ENCODE peak calls at places on chromosomes 12 and 14, in seven cellular contexts. One of them, this sample, is unnamed.

GRCh38 chr12:47717046-47717442 is 8.2 kb downstream of the ENDOU start:
- DNase-seq in tibial artery: no peak
- DNase-seq in H1: no peak
- DNase-seq in GM12865: no peak
- DNase-seq in bronchial epithelial cell: no peak
- DNase-seq in cardiac fibroblast: no peak
- DNase-seq in AG04449: no peak
- DNase-seq in this sample: no peak

GRCh38 chr14:93073833-93074769 is 41.6 kb downstream of the ITPK1 start:
- DNase-seq in tibial artery: peak; percentile 44
- DNase-seq in H1: no peak
- DNase-seq in GM12865: peak; percentile 35
- DNase-seq in bronchial epithelial cell: peak; percentile 32
- DNase-seq in cardiac fibroblast: peak; percentile 67
- DNase-seq in AG04449: no peak
- DNase-seq in this sample: no peak

GRCh38 chr14:74134484-74134883 is 49.7 kb downstream of the LIN52 start:
- DNase-seq in tibial artery: no peak
- DNase-seq in H1: no peak
- DNase-seq in GM12865: peak; percentile 2
- DNase-seq in bronchial epithelial cell: no peak
- DNase-seq in cardiac fibroblast: no peak
- DNase-seq in AG04449: no peak
- DNase-seq in this sample: no peak

GRCh38 chr14:68458840-68459469 is 333.9 kb downstream of the ZFP36L1 start:
- DNase-seq in tibial artery: peak; percentile 73
- DNase-seq in H1: no peak
- DNase-seq in GM12865: no peak
- DNase-seq in bronchial epithelial cell: peak; percentile 95
- DNase-seq in cardiac fibroblast: peak; percentile 54
- DNase-seq in AG04449: no peak
- DNase-seq in this sample: peak; percentile 83

GRCh38 chr12:100717733-100718067 is 76.9 kb upstream of the ANO4 start:
- DNase-seq in tibial artery: no peak
- DNase-seq in H1: no peak
- DNase-seq in GM12865: no peak
- DNase-seq in bronchial epithelial cell: no peak
- DNase-seq in cardiac fibroblast: no peak
- DNase-seq in AG04449: no peak
- DNase-seq in this sample: no peak

GRCh38 chr12:67937822-67938221 is 51.4 kb upstream of the IFNG-AS1 start:
- DNase-seq in tibial artery: no peak
- DNase-seq in H1: no peak
- DNase-seq in GM12865: peak; percentile 25
- DNase-seq in bronchial epithelial cell: no peak
- DNase-seq in cardiac fibroblast: no peak
- DNase-seq in AG04449: no peak
- DNase-seq in this sample: no peak

GRCh38 chr14:102777711-102778615 is 714 bp downstream of the TRAF3 start:
- DNase-seq in tibial artery: no peak
- DNase-seq in H1: no peak
- DNase-seq in GM12865: peak; percentile 61
- DNase-seq in bronchial epithelial cell: peak; percentile 22
- DNase-seq in cardiac fibroblast: peak; percentile 47
- DNase-seq in AG04449: no peak
- DNase-seq in this sample: peak; percentile 13

GRCh38 chr14:56219666-56220413 is 101.6 kb downstream of the PELI2 start:
- DNase-seq in tibial artery: no peak
- DNase-seq in H1: no peak
- DNase-seq in GM12865: no peak
- DNase-seq in bronchial epithelial cell: no peak
- DNase-seq in cardiac fibroblast: peak; percentile 36
- DNase-seq in AG04449: no peak
- DNase-seq in this sample: peak; percentile 64

GRCh38 chr12:110641512-110641911 is 27.6 kb downstream of the TCTN1 start:
- DNase-seq in tibial artery: no peak
- DNase-seq in H1: no peak
- DNase-seq in GM12865: no peak
- DNase-seq in bronchial epithelial cell: no peak
- DNase-seq in cardiac fibroblast: peak; percentile 53
- DNase-seq in AG04449: no peak
- DNase-seq in this sample: no peak

GRCh38 chr12:12992418-12993175 is 7.5 kb downstream of the HEBP1 start:
- DNase-seq in tibial artery: peak; percentile 66
- DNase-seq in H1: no peak
- DNase-seq in GM12865: no peak
- DNase-seq in bronchial epithelial cell: peak; percentile 90
- DNase-seq in cardiac fibroblast: peak; percentile 97
- DNase-seq in AG04449: peak; percentile 90
- DNase-seq in this sample: peak; percentile 43

GRCh38 chr12:19643635-19644034 is 204.3 kb downstream of the AEBP2 start:
- DNase-seq in tibial artery: no peak
- DNase-seq in H1: no peak
- DNase-seq in GM12865: no peak
- DNase-seq in bronchial epithelial cell: peak; percentile 57
- DNase-seq in cardiac fibroblast: peak; percentile 81
- DNase-seq in AG04449: no peak
- DNase-seq in this sample: no peak

GRCh38 chr12:66823857-66824570 is 145.1 kb upstream of the GRIP1 start:
- DNase-seq in tibial artery: no peak
- DNase-seq in H1: no peak
- DNase-seq in GM12865: no peak
- DNase-seq in bronchial epithelial cell: peak; percentile 93
- DNase-seq in cardiac fibroblast: no peak
- DNase-seq in AG04449: no peak
- DNase-seq in this sample: no peak

DNA sequence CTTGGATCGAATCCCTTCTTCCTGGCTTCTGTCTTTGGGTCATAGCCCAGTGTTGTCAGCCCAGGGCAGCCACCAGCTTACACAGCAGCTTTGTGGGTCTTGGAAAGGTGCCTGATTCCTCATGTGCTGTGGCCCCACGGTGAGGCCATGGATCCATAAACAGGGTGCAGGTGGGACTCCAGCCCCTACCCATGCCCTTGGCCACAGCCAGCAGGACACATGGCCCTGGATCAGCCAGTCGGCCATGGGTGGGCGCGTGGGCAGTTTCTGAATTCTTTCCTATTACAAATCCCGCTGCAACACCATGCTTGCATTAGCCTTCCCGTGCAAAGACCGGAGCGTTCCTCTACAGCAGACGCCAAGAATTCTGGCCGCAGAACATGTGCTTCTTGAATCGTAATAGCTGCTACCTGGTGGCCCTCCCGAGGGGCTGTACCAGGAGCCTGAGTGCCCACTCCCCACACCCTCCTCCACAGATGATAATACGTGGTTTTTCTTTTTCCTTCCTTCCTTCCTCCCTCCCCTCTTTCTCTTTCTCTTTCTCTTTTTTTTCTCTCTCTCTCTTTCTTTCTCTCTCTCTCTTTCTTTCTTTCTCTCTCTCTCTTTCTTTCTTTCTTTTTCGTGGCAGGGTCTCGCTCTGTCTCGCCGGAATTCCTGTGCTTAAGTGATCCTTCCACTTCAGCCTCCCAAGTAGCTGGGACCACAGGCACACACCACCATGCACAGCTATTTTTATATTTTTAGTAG is 2.9 kb upstream of the MMP17 start:
- DNase-seq in tibial artery: no peak
- DNase-seq in H1: no peak
- DNase-seq in GM12865: no peak
- DNase-seq in bronchial epithelial cell: no peak
- DNase-seq in cardiac fibroblast: peak; percentile 29
- DNase-seq in AG04449: no peak
- DNase-seq in this sample: peak; percentile 53
- H3K4me3 ChIP-seq in tibial artery: no peak overlapping the region
- H3K4me3 ChIP-seq in H1: no peak overlapping the region
- H3K4me3 ChIP-seq in GM12865: no peak overlapping the region
- H3K4me3 ChIP-seq in bronchial epithelial cell: no peak overlapping the region
- H3K4me3 ChIP-seq in cardiac fibroblast: no peak overlapping the region
- H3K4me3 ChIP-seq in AG04449: no peak overlapping the region
- H3K4me3 ChIP-seq in this sample: no peak overlapping the region

GRCh38 chr12:48980953-48981756 is 3.0 kb downstream of the WNT1 start:
- DNase-seq in tibial artery: no peak
- DNase-seq in H1: no peak
- DNase-seq in GM12865: no peak
- DNase-seq in bronchial epithelial cell: no peak
- DNase-seq in cardiac fibroblast: no peak
- DNase-seq in AG04449: no peak
- DNase-seq in this sample: no peak
- TF ChIP-seq CTCF in tibial artery: no peak
- TF ChIP-seq CTCF in H1: peak; percentile 40
- TF ChIP-seq CTCF in GM12865: no peak
- TF ChIP-seq CTCF in bronchial epithelial cell: peak; percentile 2
- TF ChIP-seq CTCF in cardiac fibroblast: peak; percentile 17
- TF ChIP-seq CTCF in AG04449: no peak
- TF ChIP-seq CTCF in this sample: peak; percentile 6

GRCh38 chr14:65257405-65257804 is 155.1 kb upstream of the MAX start:
- DNase-seq in tibial artery: no peak
- DNase-seq in H1: no peak
- DNase-seq in GM12865: no peak
- DNase-seq in bronchial epithelial cell: no peak
- DNase-seq in cardiac fibroblast: no peak
- DNase-seq in AG04449: no peak
- DNase-seq in this sample: no peak
- H3K4me3 ChIP-seq in tibial artery: no peak overlapping the region
- H3K4me3 ChIP-seq in H1: no peak overlapping the region
- H3K4me3 ChIP-seq in GM12865: no peak overlapping the region
- H3K4me3 ChIP-seq in bronchial epithelial cell: no peak overlapping the region
- H3K4me3 ChIP-seq in cardiac fibroblast: no peak overlapping the region
- H3K4me3 ChIP-seq in AG04449: no peak overlapping the region
- H3K4me3 ChIP-seq in this sample: no peak overlapping the region

DNA sequence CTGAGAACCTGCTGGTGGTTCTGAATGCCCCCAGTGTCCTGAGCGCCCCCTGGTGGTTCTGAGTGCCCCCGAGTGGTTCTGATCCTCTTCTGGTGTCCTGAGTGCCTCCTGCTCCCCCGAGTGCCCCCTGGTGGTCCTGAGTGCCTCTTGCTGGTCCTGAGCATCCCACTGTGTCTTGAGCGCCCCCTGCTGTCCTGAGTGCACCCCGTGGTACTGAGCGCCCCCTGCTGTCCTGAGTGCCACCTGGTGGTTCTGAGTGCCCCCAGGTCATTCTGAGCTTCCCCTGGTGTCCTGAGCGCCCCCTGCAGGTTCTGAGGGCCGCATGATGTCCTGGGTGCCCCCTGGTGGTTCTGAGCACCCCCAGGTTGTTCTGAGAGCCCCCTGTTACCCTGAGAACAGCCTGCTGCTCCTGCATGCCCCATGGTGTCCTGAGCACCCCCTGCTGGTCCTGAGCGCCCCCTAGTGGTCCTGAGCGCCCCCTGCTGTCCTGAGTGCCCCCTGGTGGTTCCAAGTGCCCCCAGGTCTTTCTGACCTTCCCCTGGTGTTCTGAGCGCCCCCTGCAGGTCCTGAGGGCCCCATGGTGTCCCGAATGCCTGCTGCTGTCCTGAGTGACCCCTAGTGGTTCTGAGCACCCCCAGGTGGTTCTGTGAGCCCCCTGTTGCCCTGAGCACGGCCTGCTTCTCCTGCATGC is 1165.4 kb downstream of the TMEM121 start:
- DNase-seq in tibial artery: no peak
- DNase-seq in H1: peak; percentile 39
- DNase-seq in GM12865: peak; percentile 91
- DNase-seq in bronchial epithelial cell: no peak
- DNase-seq in cardiac fibroblast: no peak
- DNase-seq in AG04449: no peak
- DNase-seq in this sample: peak; percentile 36
- TF ChIP-seq CTCF in tibial artery: no peak
- TF ChIP-seq CTCF in H1: peak; percentile 87
- TF ChIP-seq CTCF in GM12865: peak; percentile 97
- TF ChIP-seq CTCF in bronchial epithelial cell: peak; percentile 21
- TF ChIP-seq CTCF in cardiac fibroblast: peak; percentile 21
- TF ChIP-seq CTCF in AG04449: peak; percentile 8
- TF ChIP-seq CTCF in this sample: no peak

DNA sequence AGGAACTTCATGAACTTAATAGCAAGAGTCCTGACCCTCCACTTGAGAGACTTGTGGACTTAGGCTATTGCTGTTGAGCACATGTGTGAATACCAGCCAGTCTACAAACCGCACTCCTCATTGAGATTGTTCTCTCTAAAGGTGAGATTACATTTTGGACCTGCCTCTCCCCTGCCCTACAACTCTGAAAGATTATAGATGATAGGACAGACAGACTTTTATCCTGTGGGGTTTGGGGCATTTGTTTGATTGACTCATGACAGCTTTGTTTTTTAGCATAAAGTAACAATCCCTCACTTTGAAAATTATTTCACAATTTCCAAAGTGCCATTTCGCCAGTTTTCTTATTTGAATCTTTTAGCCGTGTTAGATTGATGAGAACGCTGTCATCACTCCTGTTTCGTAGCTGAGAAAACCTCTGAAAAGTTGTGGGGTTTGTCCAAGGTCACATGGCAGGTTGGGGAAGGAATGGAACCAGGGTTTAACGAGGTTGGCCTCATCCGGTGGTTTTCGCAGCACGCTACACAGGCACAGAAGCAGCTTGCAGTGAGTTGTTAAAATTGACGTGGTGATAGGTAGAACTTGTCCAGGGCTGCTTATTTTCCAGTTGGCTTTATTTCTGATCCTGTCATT is 836 bp downstream of the EVL start:
- DNase-seq in tibial artery: no peak
- DNase-seq in H1: no peak
- DNase-seq in GM12865: peak; percentile 95
- DNase-seq in bronchial epithelial cell: no peak
- DNase-seq in cardiac fibroblast: peak; percentile 24
- DNase-seq in AG04449: no peak
- DNase-seq in this sample: no peak
- H3K4me3 ChIP-seq in tibial artery: no peak overlapping the region
- H3K4me3 ChIP-seq in H1: no peak overlapping the region
- H3K4me3 ChIP-seq in GM12865: peak overlapping the region; percentile 68
- H3K4me3 ChIP-seq in bronchial epithelial cell: no peak overlapping the region
- H3K4me3 ChIP-seq in cardiac fibroblast: no peak overlapping the region
- H3K4me3 ChIP-seq in AG04449: no peak overlapping the region
- H3K4me3 ChIP-seq in this sample: no peak overlapping the region

GRCh38 chr14:32070282-32070681 is 6.8 kb upstream of the ARHGAP5 start:
- DNase-seq in tibial artery: no peak
- DNase-seq in H1: no peak
- DNase-seq in GM12865: no peak
- DNase-seq in bronchial epithelial cell: no peak
- DNase-seq in cardiac fibroblast: no peak
- DNase-seq in AG04449: no peak
- DNase-seq in this sample: no peak

GRCh38 chr14:32074887-32075572 is 2.1 kb upstream of the ARHGAP5 start:
- DNase-seq in tibial artery: no peak
- DNase-seq in H1: no peak
- DNase-seq in GM12865: no peak
- DNase-seq in bronchial epithelial cell: no peak
- DNase-seq in cardiac fibroblast: no peak
- DNase-seq in AG04449: no peak
- DNase-seq in this sample: no peak

GRCh38 chr14:32073537-32074189 is 3.4 kb upstream of the ARHGAP5 start:
- DNase-seq in tibial artery: peak; percentile 31
- DNase-seq in H1: no peak
- DNase-seq in GM12865: peak; percentile 86
- DNase-seq in bronchial epithelial cell: peak; percentile 83
- DNase-seq in cardiac fibroblast: peak; percentile 91
- DNase-seq in AG04449: no peak
- DNase-seq in this sample: peak; percentile 73

GRCh38 chr14:32075636-32076277 is 1.3 kb upstream of the ARHGAP5 start:
- DNase-seq in tibial artery: peak; percentile 59
- DNase-seq in H1: no peak
- DNase-seq in GM12865: peak; percentile 22
- DNase-seq in bronchial epithelial cell: no peak
- DNase-seq in cardiac fibroblast: peak; percentile 25
- DNase-seq in AG04449: no peak
- DNase-seq in this sample: peak; percentile 16

GRCh38 chr14:32072701-32073100 is 4.4 kb upstream of the ARHGAP5 start:
- DNase-seq in tibial artery: no peak
- DNase-seq in H1: no peak
- DNase-seq in GM12865: no peak
- DNase-seq in bronchial epithelial cell: no peak
- DNase-seq in cardiac fibroblast: no peak
- DNase-seq in AG04449: no peak
- DNase-seq in this sample: no peak
- TF ChIP-seq CTCF in tibial artery: no peak
- TF ChIP-seq CTCF in H1: no peak
- TF ChIP-seq CTCF in GM12865: no peak
- TF ChIP-seq CTCF in bronchial epithelial cell: no peak
- TF ChIP-seq CTCF in cardiac fibroblast: no peak
- TF ChIP-seq CTCF in AG04449: no peak
- TF ChIP-seq CTCF in this sample: no peak